ENCODE peak calls at places on chromosomes 1 and 21, in seven cellular contexts. One of them, this sample, is unnamed.

GRCh38 chr1:78075621-78076020 is 29.9 kb downstream of the GIPC2 start:
- DNase-seq in HTR-8/SVneo: no peak
- DNase-seq in mesenteric fat pad: no peak
- DNase-seq in activated CD4-positive, alpha-beta T cell treated with anti-CD3 and anti-CD28 coated beads, Interleukin-2, amount 10 ng/mL, durations not matched to agents 24 days and 14 days: no peak
- DNase-seq in NCI-H345: no peak
- DNase-seq in EH: peak
- DNase-seq in NCI-H2081: no peak
- DNase-seq in this sample: no peak

GRCh38 chr1:16012590-16013219 is 5.1 kb downstream of the HSPB7 start:
- DNase-seq in EH: peak
- DNase-seq in mesenteric fat pad: no peak
- DNase-seq in HTR-8/SVneo: no peak
- DNase-seq in NCI-H2081: peak
- DNase-seq in NCI-H345: peak
- DNase-seq in activated CD4-positive, alpha-beta T cell treated with anti-CD3 and anti-CD28 coated beads, Interleukin-2, amount 10 ng/mL, durations not matched to agents 24 days and 14 days: peak
- DNase-seq in this sample: peak

GRCh38 chr1:161989801-161990200 is 33.9 kb downstream of the OLFML2B start:
- DNase-seq in NCI-H2081: no peak
- DNase-seq in EH: no peak
- DNase-seq in activated CD4-positive, alpha-beta T cell treated with anti-CD3 and anti-CD28 coated beads, Interleukin-2, amount 10 ng/mL, durations not matched to agents 24 days and 14 days: no peak
- DNase-seq in HTR-8/SVneo: no peak
- DNase-seq in NCI-H345: no peak
- DNase-seq in mesenteric fat pad: peak
- DNase-seq in this sample: no peak

GRCh38 chr1:201501144-201501543 is 5.8 kb downstream of the CSRP1 start:
- DNase-seq in HTR-8/SVneo: no peak
- DNase-seq in NCI-H345: no peak
- DNase-seq in NCI-H2081: no peak
- DNase-seq in activated CD4-positive, alpha-beta T cell treated with anti-CD3 and anti-CD28 coated beads, Interleukin-2, amount 10 ng/mL, durations not matched to agents 24 days and 14 days: no peak
- DNase-seq in EH: peak
- DNase-seq in mesenteric fat pad: no peak
- DNase-seq in this sample: no peak

GRCh38 chr1:239810071-239810481 is 281.6 kb upstream of the FMN2 start:
- DNase-seq in EH: no peak
- DNase-seq in mesenteric fat pad: no peak
- DNase-seq in activated CD4-positive, alpha-beta T cell treated with anti-CD3 and anti-CD28 coated beads, Interleukin-2, amount 10 ng/mL, durations not matched to agents 24 days and 14 days: no peak
- DNase-seq in HTR-8/SVneo: no peak
- DNase-seq in NCI-H2081: no peak
- DNase-seq in NCI-H345: no peak
- DNase-seq in this sample: no peak

GRCh38 chr1:220893701-220894024 is 14.4 kb downstream of the HLX start:
- DNase-seq in EH: no peak
- DNase-seq in activated CD4-positive, alpha-beta T cell treated with anti-CD3 and anti-CD28 coated beads, Interleukin-2, amount 10 ng/mL, durations not matched to agents 24 days and 14 days: no peak
- DNase-seq in HTR-8/SVneo: no peak
- DNase-seq in mesenteric fat pad: no peak
- DNase-seq in NCI-H2081: no peak
- DNase-seq in NCI-H345: no peak
- DNase-seq in this sample: no peak

GRCh38 chr1:162632743-162633326 is 571 bp downstream of the DDR2 start:
- DNase-seq in EH: peak
- DNase-seq in activated CD4-positive, alpha-beta T cell treated with anti-CD3 and anti-CD28 coated beads, Interleukin-2, amount 10 ng/mL, durations not matched to agents 24 days and 14 days: no peak
- DNase-seq in HTR-8/SVneo: no peak
- DNase-seq in NCI-H345: no peak
- DNase-seq in NCI-H2081: no peak
- DNase-seq in mesenteric fat pad: no peak
- DNase-seq in this sample: no peak

GRCh38 chr1:24724345-24725208 is 20.7 kb upstream of the CLIC4 start:
- DNase-seq in NCI-H2081: peak
- DNase-seq in NCI-H345: no peak
- DNase-seq in activated CD4-positive, alpha-beta T cell treated with anti-CD3 and anti-CD28 coated beads, Interleukin-2, amount 10 ng/mL, durations not matched to agents 24 days and 14 days: no peak
- DNase-seq in HTR-8/SVneo: peak
- DNase-seq in mesenteric fat pad: no peak
- DNase-seq in EH: peak
- DNase-seq in this sample: peak

GRCh38 chr1:229253170-229253974 is 17.5 kb upstream of the RAB4A start:
- DNase-seq in NCI-H345: peak
- DNase-seq in mesenteric fat pad: no peak
- DNase-seq in HTR-8/SVneo: no peak
- DNase-seq in EH: peak
- DNase-seq in activated CD4-positive, alpha-beta T cell treated with anti-CD3 and anti-CD28 coated beads, Interleukin-2, amount 10 ng/mL, durations not matched to agents 24 days and 14 days: peak
- DNase-seq in NCI-H2081: peak
- DNase-seq in this sample: peak

GRCh38 chr1:220528679-220529529 is 968 bp downstream of the MARK1 start:
- DNase-seq in activated CD4-positive, alpha-beta T cell treated with anti-CD3 and anti-CD28 coated beads, Interleukin-2, amount 10 ng/mL, durations not matched to agents 24 days and 14 days: no peak
- DNase-seq in NCI-H345: peak
- DNase-seq in mesenteric fat pad: no peak
- DNase-seq in HTR-8/SVneo: no peak
- DNase-seq in NCI-H2081: peak
- DNase-seq in EH: no peak
- DNase-seq in this sample: no peak

GRCh38 chr1:151942882-151943281 is 33.6 kb upstream of the THEM4 start:
- DNase-seq in EH: no peak
- DNase-seq in HTR-8/SVneo: no peak
- DNase-seq in NCI-H2081: no peak
- DNase-seq in activated CD4-positive, alpha-beta T cell treated with anti-CD3 and anti-CD28 coated beads, Interleukin-2, amount 10 ng/mL, durations not matched to agents 24 days and 14 days: no peak
- DNase-seq in NCI-H345: no peak
- DNase-seq in mesenteric fat pad: no peak
- DNase-seq in this sample: no peak

GRCh38 chr21:38979271-38980196 is 173.8 kb downstream of the ETS2 start:
- DNase-seq in NCI-H2081: peak
- DNase-seq in EH: peak
- DNase-seq in mesenteric fat pad: no peak
- DNase-seq in NCI-H345: no peak
- DNase-seq in activated CD4-positive, alpha-beta T cell treated with anti-CD3 and anti-CD28 coated beads, Interleukin-2, amount 10 ng/mL, durations not matched to agents 24 days and 14 days: peak
- DNase-seq in HTR-8/SVneo: peak
- DNase-seq in this sample: no peak

GRCh38 chr1:235617808-235618207 is 31.8 kb downstream of the GNG4 start:
- DNase-seq in activated CD4-positive, alpha-beta T cell treated with anti-CD3 and anti-CD28 coated beads, Interleukin-2, amount 10 ng/mL, durations not matched to agents 24 days and 14 days: no peak
- DNase-seq in EH: peak
- DNase-seq in NCI-H345: no peak
- DNase-seq in HTR-8/SVneo: peak
- DNase-seq in NCI-H2081: no peak
- DNase-seq in mesenteric fat pad: no peak
- DNase-seq in this sample: no peak

GRCh38 chr21:33944185-33944763 is 28.7 kb upstream of the ATP5PO start:
- DNase-seq in NCI-H345: no peak
- DNase-seq in activated CD4-positive, alpha-beta T cell treated with anti-CD3 and anti-CD28 coated beads, Interleukin-2, amount 10 ng/mL, durations not matched to agents 24 days and 14 days: peak
- DNase-seq in NCI-H2081: no peak
- DNase-seq in EH: no peak
- DNase-seq in mesenteric fat pad: no peak
- DNase-seq in HTR-8/SVneo: no peak
- DNase-seq in this sample: no peak

GRCh38 chr1:24769656-24770651 is 24.7 kb downstream of the CLIC4 start:
- DNase-seq in NCI-H345: no peak
- DNase-seq in activated CD4-positive, alpha-beta T cell treated with anti-CD3 and anti-CD28 coated beads, Interleukin-2, amount 10 ng/mL, durations not matched to agents 24 days and 14 days: no peak
- DNase-seq in mesenteric fat pad: no peak
- DNase-seq in EH: peak
- DNase-seq in HTR-8/SVneo: peak
- DNase-seq in NCI-H2081: no peak
- DNase-seq in this sample: no peak

GRCh38 chr1:88509369-88509768 is 174.7 kb upstream of the PKN2 start:
- DNase-seq in EH: no peak
- DNase-seq in activated CD4-positive, alpha-beta T cell treated with anti-CD3 and anti-CD28 coated beads, Interleukin-2, amount 10 ng/mL, durations not matched to agents 24 days and 14 days: no peak
- DNase-seq in NCI-H2081: no peak
- DNase-seq in mesenteric fat pad: no peak
- DNase-seq in HTR-8/SVneo: no peak
- DNase-seq in NCI-H345: no peak
- DNase-seq in this sample: no peak

GRCh38 chr1:93845554-93846150 is 33.4 kb downstream of the DNTTIP2 start:
- DNase-seq in NCI-H2081: no peak
- DNase-seq in EH: peak
- DNase-seq in mesenteric fat pad: no peak
- DNase-seq in NCI-H345: peak
- DNase-seq in activated CD4-positive, alpha-beta T cell treated with anti-CD3 and anti-CD28 coated beads, Interleukin-2, amount 10 ng/mL, durations not matched to agents 24 days and 14 days: no peak
- DNase-seq in HTR-8/SVneo: peak
- DNase-seq in this sample: peak

GRCh38 chr1:33349081-33349759 is 28.3 kb upstream of the A3GALT2 start:
- DNase-seq in HTR-8/SVneo: no peak
- DNase-seq in activated CD4-positive, alpha-beta T cell treated with anti-CD3 and anti-CD28 coated beads, Interleukin-2, amount 10 ng/mL, durations not matched to agents 24 days and 14 days: peak
- DNase-seq in NCI-H2081: peak
- DNase-seq in NCI-H345: peak
- DNase-seq in mesenteric fat pad: no peak
- DNase-seq in EH: peak
- DNase-seq in this sample: peak

GRCh38 chr1:212225416-212225815 is 59.8 kb upstream of the PPP2R5A start:
- DNase-seq in EH: no peak
- DNase-seq in NCI-H2081: no peak
- DNase-seq in HTR-8/SVneo: no peak
- DNase-seq in mesenteric fat pad: no peak
- DNase-seq in activated CD4-positive, alpha-beta T cell treated with anti-CD3 and anti-CD28 coated beads, Interleukin-2, amount 10 ng/mL, durations not matched to agents 24 days and 14 days: peak
- DNase-seq in NCI-H345: no peak
- DNase-seq in this sample: no peak

GRCh38 chr1:225766967-225767413 is 10.6 kb upstream of the SRP9 start:
- DNase-seq in EH: peak
- DNase-seq in activated CD4-positive, alpha-beta T cell treated with anti-CD3 and anti-CD28 coated beads, Interleukin-2, amount 10 ng/mL, durations not matched to agents 24 days and 14 days: no peak
- DNase-seq in NCI-H345: no peak
- DNase-seq in mesenteric fat pad: peak
- DNase-seq in NCI-H2081: peak
- DNase-seq in HTR-8/SVneo: peak
- DNase-seq in this sample: no peak

GRCh38 chr1:201436461-201436860 is 14.9 kb upstream of the TNNI1 start:
- DNase-seq in HTR-8/SVneo: peak
- DNase-seq in EH: peak
- DNase-seq in NCI-H2081: no peak
- DNase-seq in mesenteric fat pad: no peak
- DNase-seq in NCI-H345: no peak
- DNase-seq in activated CD4-positive, alpha-beta T cell treated with anti-CD3 and anti-CD28 coated beads, Interleukin-2, amount 10 ng/mL, durations not matched to agents 24 days and 14 days: no peak
- DNase-seq in this sample: peak

GRCh38 chr21:45366931-45367401 is 38.0 kb upstream of the COL18A1 start:
- DNase-seq in HTR-8/SVneo: peak
- DNase-seq in mesenteric fat pad: no peak
- DNase-seq in NCI-H2081: no peak
- DNase-seq in activated CD4-positive, alpha-beta T cell treated with anti-CD3 and anti-CD28 coated beads, Interleukin-2, amount 10 ng/mL, durations not matched to agents 24 days and 14 days: no peak
- DNase-seq in EH: peak
- DNase-seq in NCI-H345: no peak
- DNase-seq in this sample: no peak